ENCODE peak calls at places on chromosome 15, in nine cellular contexts. U is GF-D8; G is WTC11; N is effector CD4-positive, alpha-beta T cell; M is left lung; P is WERI-Rb-1; E is dermis blood vessel endothelial cell; B is mucosa of gallbladder; J is T1000. K is an unnamed sample.

GRCh38 chr15:57948554-57949289 is 116.8 kb downstream of the ALDH1A2 start:
- DNase-seq in N (no peak), E (no peak), M (no peak), G (no peak), B (no peak), J (no peak), P (no peak), U (no peak), K (no peak)

GRCh38 chr15:75302318-75302717 is 19.7 kb downstream of the GOLGA6D start:
- DNase-seq in B (no peak), U (no peak), G (no peak), E (no peak), M (no peak), P (no peak), J (no peak), N (no peak), K (no peak)

GRCh38 chr15:47553933-47554332 is 163.4 kb upstream of the SEMA6D start:
- DNase-seq in M (no peak), B (no peak), U (no peak), N (no peak), J (no peak), E (no peak), P (no peak), G (no peak), K (no peak)

GRCh38 chr15:98160236-98160635 is 199.7 kb downstream of the ARRDC4 start:
- DNase-seq in U (peak), N (no peak), M (no peak), E (no peak), J (no peak), G (no peak), P (no peak), B (no peak), K (peak)

GRCh38 chr15:73601449-73602425 is 31.5 kb downstream of the NPTN start:
- DNase-seq in M (peak), N (no peak), B (peak), E (peak), G (no peak), P (peak), J (peak), U (no peak), K (no peak)

GRCh38 chr15:66294932-66295235 is 1.5 kb downstream of the DIS3L start:
- DNase-seq in N (no peak), B (no peak), E (peak), U (no peak), P (no peak), J (no peak), G (no peak), M (no peak), K (no peak)

GRCh38 chr15:48076454-48076853 is 44.3 kb upstream of the SLC24A5 start:
- DNase-seq in P (no peak), J (no peak), U (no peak), M (no peak), N (no peak), G (no peak), B (no peak), E (no peak), K (no peak)

GRCh38 chr15:93265046-93265658 is 176.1 kb upstream of the RGMA start:
- DNase-seq in P (no peak), U (no peak), J (no peak), G (no peak), E (no peak), N (no peak), M (no peak), B (no peak), K (no peak)

GRCh38 chr15:90059208-90059985 is 42.9 kb downstream of the IDH2 start:
- DNase-seq in M (peak), B (peak), P (no peak), J (no peak), U (peak), G (peak), E (no peak), N (peak), K (peak)

GRCh38 chr15:76756371-76756770 is 148.8 kb downstream of the SCAPER start:
- DNase-seq in B (no peak), E (no peak), U (no peak), J (no peak), M (no peak), N (no peak), G (no peak), P (no peak), K (no peak)

GRCh38 chr15:50315814-50316630 is 39.0 kb downstream of the GABPB1 start:
- DNase-seq in U (peak), P (no peak), E (peak), B (no peak), N (no peak), J (no peak), G (no peak), M (no peak), K (no peak)

GRCh38 chr15:92451225-92451825 is 57.6 kb downstream of the ST8SIA2 start:
- DNase-seq in P (no peak), J (no peak), M (no peak), B (no peak), E (no peak), G (no peak), N (no peak), U (no peak), K (no peak)

GRCh38 chr15:38878026-38878425 is 313.4 kb upstream of the RASGRP1 start:
- DNase-seq in U (no peak), E (no peak), N (no peak), J (no peak), G (no peak), B (no peak), P (no peak), M (no peak), K (no peak)

GRCh38 chr15:43143203-43143941 is 10.0 kb downstream of the TMEM62 start:
- DNase-seq in N (no peak), B (no peak), J (no peak), U (no peak), M (no peak), E (no peak), G (no peak), P (no peak), K (no peak)

GRCh38 chr15:74322558-74323180 is 44.8 kb downstream of the CYP11A1 start:
- DNase-seq in G (peak), M (peak), E (peak), N (peak), P (peak), B (peak), J (peak), U (no peak), K (peak)

GRCh38 chr15:62253294-62253693 is 88.2 kb upstream of the C2CD4B start:
- DNase-seq in N (no peak), M (no peak), B (no peak), U (no peak), J (no peak), G (no peak), P (peak), E (peak), K (no peak)

GRCh38 chr15:74378853-74379252 is 11.4 kb upstream of the CYP11A1 start:
- DNase-seq in P (no peak), E (peak), J (no peak), G (no peak), M (no peak), N (peak), U (no peak), B (no peak), K (no peak)

GRCh38 chr15:63466378-63467192 is 37.8 kb upstream of the USP3 start:
- DNase-seq in J (no peak), G (peak), P (peak), E (peak), N (peak), U (no peak), B (peak), M (no peak), K (peak)

GRCh38 chr15:73882761-73883419 is 9.5 kb downstream of the TBC1D21 start:
- DNase-seq in E (no peak), U (no peak), J (no peak), P (no peak), N (no peak), M (no peak), B (no peak), G (no peak), K (no peak)

GRCh38 chr15:57296473-57297162 is 79.7 kb upstream of the CGNL1 start:
- DNase-seq in E (no peak), J (no peak), N (no peak), B (peak), U (no peak), M (no peak), G (peak), P (no peak), K (no peak)

GRCh38 chr15:48102167-48102566 is 18.6 kb upstream of the SLC24A5 start:
- DNase-seq in U (no peak), J (no peak), G (no peak), E (no peak), M (no peak), P (no peak), B (no peak), N (no peak), K (no peak)

GRCh38 chr15:74535388-74536084 is 5.5 kb upstream of the ARID3B start:
- DNase-seq in P (no peak), N (no peak), E (no peak), U (peak), M (no peak), B (no peak), G (no peak), J (no peak), K (no peak)

GRCh38 chr15:67997996-67998395 is 56.1 kb upstream of the PIAS1 start:
- DNase-seq in U (no peak), M (no peak), B (no peak), E (no peak), N (no peak), P (no peak), J (no peak), G (no peak), K (no peak)

GRCh38 chr15:90191344-90191687 is 9.8 kb upstream of the SEMA4B start:
- DNase-seq in N (no peak), B (no peak), P (no peak), E (no peak), M (no peak), U (no peak), J (no peak), G (no peak), K (no peak)

GRCh38 chr15:94203321-94203720 is 28.0 kb upstream of the MCTP2 start:
- DNase-seq in G (no peak), E (no peak), N (no peak), B (no peak), J (no peak), M (no peak), P (no peak), U (no peak), K (no peak)

GRCh38 chr15:82129769-82130168 is 84.0 kb upstream of the MEX3B start:
- DNase-seq in U (no peak), N (no peak), J (no peak), E (no peak), P (no peak), B (no peak), G (no peak), M (peak), K (no peak)

GRCh38 chr15:67147410-67147949 is 82.1 kb downstream of the SMAD3 start:
- DNase-seq in P (no peak), B (no peak), U (no peak), J (no peak), G (no peak), M (no peak), E (no peak), N (no peak), K (no peak)

GRCh38 chr15:78533331-78533730 is 6.9 kb upstream of the PSMA4 start:
- DNase-seq in B (no peak), P (no peak), U (no peak), E (no peak), G (no peak), J (no peak), N (no peak), M (no peak), K (no peak)

GRCh38 chr15:34588046-34588674 is 4.7 kb upstream of the GOLGA8B start:
- DNase-seq in E (peak), P (peak), U (peak), N (peak), G (peak), B (peak), M (peak), J (peak), K (no peak)

GRCh38 chr15:55250392-55250791 is 39.2 kb downstream of the RAB27A start:
- DNase-seq in J (no peak), M (no peak), B (peak), E (no peak), U (peak), G (no peak), N (no peak), P (no peak), K (no peak)

GRCh38 chr15:89184367-89184766 is 37.0 kb downstream of the RLBP1 start:
- DNase-seq in G (no peak), J (no peak), P (no peak), B (no peak), N (no peak), U (no peak), M (no peak), E (no peak), K (no peak)

GRCh38 chr15:72319985-72320671 is at the start of gene CELF6:
- DNase-seq in P (peak), J (peak), G (peak), N (peak), E (peak), U (no peak), M (peak), B (peak), K (peak)

GRCh38 chr15:25247418-25248030 is 191.3 kb downstream of the UBE3A start:
- DNase-seq in P (no peak), N (no peak), B (no peak), U (no peak), E (no peak), G (peak), J (no peak), M (no peak), K (no peak)

GRCh38 chr15:55552926-55553325 is 35.2 kb downstream of the PYGO1 start:
- DNase-seq in N (no peak), G (peak), J (no peak), U (no peak), B (no peak), P (no peak), M (no peak), E (no peak), K (no peak)

GRCh38 chr15:39409876-39410505 is 170.9 kb upstream of the THBS1 start:
- DNase-seq in E (no peak), N (no peak), P (no peak), B (no peak), G (no peak), U (no peak), J (no peak), M (no peak), K (no peak)

GRCh38 chr15:67736810-67737209 is 88.5 kb upstream of the SKOR1 start:
- DNase-seq in M (no peak), N (no peak), U (no peak), E (no peak), P (no peak), J (no peak), B (no peak), G (no peak), K (no peak)

GRCh38 chr15:97084650-97085049 is 754.1 kb downstream of the NR2F2 start:
- DNase-seq in U (peak), P (no peak), N (no peak), E (no peak), M (no peak), G (no peak), J (no peak), B (no peak), K (no peak)

GRCh38 chr15:52609593-52609992 is 40.8 kb upstream of the ARPP19 start:
- DNase-seq in E (no peak), M (no peak), J (no peak), N (no peak), U (no peak), G (no peak), P (no peak), B (no peak), K (no peak)